ENCODE peak calls at places on chromosomes 2 and 18, in seven cellular contexts. One of them, this sample, is unnamed.

GRCh38 chr2:14140009-14140408 is 492.5 kb upstream of the LRATD1 start:
- DNase-seq in CD8-positive, alpha-beta memory T cell: no peak
- DNase-seq in spleen: no peak
- DNase-seq in pancreas: no peak
- DNase-seq in heart left ventricle: no peak
- DNase-seq in dorsolateral prefrontal cortex: no peak
- DNase-seq in adrenal gland: no peak
- DNase-seq in this sample: no peak

GRCh38 chr2:142642654-142643053 is 234.8 kb upstream of the KYNU start:
- DNase-seq in CD8-positive, alpha-beta memory T cell: no peak
- DNase-seq in spleen: no peak
- DNase-seq in pancreas: no peak
- DNase-seq in heart left ventricle: no peak
- DNase-seq in dorsolateral prefrontal cortex: no peak
- DNase-seq in adrenal gland: no peak
- DNase-seq in this sample: no peak

GRCh38 chr2:26669099-26669498 is 23.4 kb upstream of the KCNK3 start:
- DNase-seq in CD8-positive, alpha-beta memory T cell: no peak
- DNase-seq in spleen: no peak
- DNase-seq in pancreas: no peak
- DNase-seq in heart left ventricle: no peak
- DNase-seq in dorsolateral prefrontal cortex: no peak
- DNase-seq in adrenal gland: no peak
- DNase-seq in this sample: no peak

GRCh38 chr2:26974352-26974751 is 3.9 kb downstream of the MAPRE3 start:
- DNase-seq in CD8-positive, alpha-beta memory T cell: no peak
- DNase-seq in spleen: no peak
- DNase-seq in pancreas: no peak
- DNase-seq in heart left ventricle: no peak
- DNase-seq in dorsolateral prefrontal cortex: no peak
- DNase-seq in adrenal gland: no peak
- DNase-seq in this sample: no peak

GRCh38 chr2:145573608-145574007 is 1053.7 kb upstream of the ZEB2 start:
- DNase-seq in CD8-positive, alpha-beta memory T cell: no peak
- DNase-seq in spleen: no peak
- DNase-seq in pancreas: no peak
- DNase-seq in heart left ventricle: no peak
- DNase-seq in dorsolateral prefrontal cortex: no peak
- DNase-seq in adrenal gland: no peak
- DNase-seq in this sample: no peak

GRCh38 chr2:70047406-70048033 is 39.8 kb upstream of the PCBP1 start:
- DNase-seq in CD8-positive, alpha-beta memory T cell: no peak
- DNase-seq in spleen: no peak
- DNase-seq in pancreas: no peak
- DNase-seq in heart left ventricle: no peak
- DNase-seq in dorsolateral prefrontal cortex: no peak
- DNase-seq in adrenal gland: no peak
- DNase-seq in this sample: no peak

GRCh38 chr2:128270306-128271185 is 48.1 kb downstream of the HS6ST1 start:
- DNase-seq in CD8-positive, alpha-beta memory T cell: no peak
- DNase-seq in spleen: peak; percentile 72
- DNase-seq in pancreas: no peak
- DNase-seq in heart left ventricle: no peak
- DNase-seq in dorsolateral prefrontal cortex: peak; percentile 13
- DNase-seq in adrenal gland: peak; percentile 61
- DNase-seq in this sample: no peak

GRCh38 chr18:63508634-63509033 is 31.9 kb downstream of the SERPINB5 start:
- DNase-seq in CD8-positive, alpha-beta memory T cell: no peak
- DNase-seq in spleen: no peak
- DNase-seq in pancreas: no peak
- DNase-seq in heart left ventricle: no peak
- DNase-seq in dorsolateral prefrontal cortex: no peak
- DNase-seq in adrenal gland: peak; percentile 4
- DNase-seq in this sample: no peak

GRCh38 chr2:97731274-97732050 is 18.1 kb downstream of the ZAP70 start:
- DNase-seq in CD8-positive, alpha-beta memory T cell: no peak
- DNase-seq in spleen: peak; percentile 51
- DNase-seq in pancreas: no peak
- DNase-seq in heart left ventricle: peak; percentile 7
- DNase-seq in dorsolateral prefrontal cortex: peak; percentile 33
- DNase-seq in adrenal gland: no peak
- DNase-seq in this sample: no peak

GRCh38 chr2:235230809-235231601 is 262.8 kb upstream of the AGAP1 start:
- DNase-seq in CD8-positive, alpha-beta memory T cell: no peak
- DNase-seq in spleen: no peak
- DNase-seq in pancreas: no peak
- DNase-seq in heart left ventricle: no peak
- DNase-seq in dorsolateral prefrontal cortex: no peak
- DNase-seq in adrenal gland: peak; percentile 37
- DNase-seq in this sample: no peak

GRCh38 chr2:30758315-30758714 is 48.9 kb downstream of the CAPN13 start:
- DNase-seq in CD8-positive, alpha-beta memory T cell: no peak
- DNase-seq in spleen: peak; percentile 24
- DNase-seq in pancreas: no peak
- DNase-seq in heart left ventricle: no peak
- DNase-seq in dorsolateral prefrontal cortex: no peak
- DNase-seq in adrenal gland: no peak
- DNase-seq in this sample: no peak

GRCh38 chr2:19532797-19533196 is 174.4 kb upstream of the OSR1 start:
- DNase-seq in CD8-positive, alpha-beta memory T cell: no peak
- DNase-seq in spleen: no peak
- DNase-seq in pancreas: no peak
- DNase-seq in heart left ventricle: no peak
- DNase-seq in dorsolateral prefrontal cortex: no peak
- DNase-seq in adrenal gland: no peak
- DNase-seq in this sample: no peak

GRCh38 chr18:79093986-79094385 is 24.8 kb downstream of the ATP9B start:
- DNase-seq in CD8-positive, alpha-beta memory T cell: no peak
- DNase-seq in spleen: no peak
- DNase-seq in pancreas: no peak
- DNase-seq in heart left ventricle: no peak
- DNase-seq in dorsolateral prefrontal cortex: no peak
- DNase-seq in adrenal gland: no peak
- DNase-seq in this sample: no peak

GRCh38 chr2:95207111-95207961 is at the start of gene ZNF892:
- DNase-seq in CD8-positive, alpha-beta memory T cell: peak; percentile 62
- DNase-seq in spleen: peak; percentile 96
- DNase-seq in pancreas: peak; percentile 92
- DNase-seq in heart left ventricle: peak; percentile 95
- DNase-seq in dorsolateral prefrontal cortex: peak; percentile 95
- DNase-seq in adrenal gland: peak; percentile 84
- DNase-seq in this sample: peak; percentile 89

GRCh38 chr2:98013407-98014042 is 17.8 kb upstream of the TMEM131 start:
- DNase-seq in CD8-positive, alpha-beta memory T cell: no peak
- DNase-seq in spleen: no peak
- DNase-seq in pancreas: no peak
- DNase-seq in heart left ventricle: no peak
- DNase-seq in dorsolateral prefrontal cortex: no peak
- DNase-seq in adrenal gland: no peak
- DNase-seq in this sample: no peak

GRCh38 chr2:32962652-32963051 is 15.9 kb downstream of the LTBP1 start:
- DNase-seq in CD8-positive, alpha-beta memory T cell: no peak
- DNase-seq in spleen: no peak
- DNase-seq in pancreas: no peak
- DNase-seq in heart left ventricle: no peak
- DNase-seq in dorsolateral prefrontal cortex: no peak
- DNase-seq in adrenal gland: no peak
- DNase-seq in this sample: no peak

GRCh38 chr2:216371756-216372702 is at the start of gene MARCHF4:
- DNase-seq in CD8-positive, alpha-beta memory T cell: peak; percentile 64
- DNase-seq in spleen: peak; percentile 86
- DNase-seq in pancreas: peak; percentile 53
- DNase-seq in heart left ventricle: peak; percentile 69
- DNase-seq in dorsolateral prefrontal cortex: peak; percentile 73
- DNase-seq in adrenal gland: peak; percentile 80
- DNase-seq in this sample: peak; percentile 15

GRCh38 chr2:233036162-233036838 is 3.8 kb downstream of the NEU2 start:
- DNase-seq in CD8-positive, alpha-beta memory T cell: no peak
- DNase-seq in spleen: peak; percentile 28
- DNase-seq in pancreas: no peak
- DNase-seq in heart left ventricle: no peak
- DNase-seq in dorsolateral prefrontal cortex: no peak
- DNase-seq in adrenal gland: no peak
- DNase-seq in this sample: no peak
- H3K27ac ChIP-seq in CD8-positive, alpha-beta memory T cell: no peak overlapping the region
- H3K27ac ChIP-seq in spleen: no peak overlapping the region
- H3K27ac ChIP-seq in pancreas: no peak overlapping the region
- H3K27ac ChIP-seq in heart left ventricle: no peak overlapping the region
- H3K27ac ChIP-seq in dorsolateral prefrontal cortex: no peak overlapping the region
- H3K27ac ChIP-seq in adrenal gland: no peak overlapping the region
- H3K27ac ChIP-seq in this sample: no peak overlapping the region

GRCh38 chr18:48868468-48869466 is 82.0 kb downstream of the SMAD7 start:
- DNase-seq in CD8-positive, alpha-beta memory T cell: peak; percentile 27
- DNase-seq in spleen: peak; percentile 88
- DNase-seq in pancreas: no peak
- DNase-seq in heart left ventricle: peak; percentile 23
- DNase-seq in dorsolateral prefrontal cortex: no peak
- DNase-seq in adrenal gland: no peak
- DNase-seq in this sample: no peak
- H3K27ac ChIP-seq in CD8-positive, alpha-beta memory T cell: peak overlapping the region; percentile 60
- H3K27ac ChIP-seq in spleen: peak overlapping the region; percentile 75
- H3K27ac ChIP-seq in pancreas: no peak overlapping the region
- H3K27ac ChIP-seq in heart left ventricle: no peak overlapping the region
- H3K27ac ChIP-seq in dorsolateral prefrontal cortex: no peak overlapping the region
- H3K27ac ChIP-seq in adrenal gland: no peak overlapping the region
- H3K27ac ChIP-seq in this sample: no peak overlapping the region

DNA sequence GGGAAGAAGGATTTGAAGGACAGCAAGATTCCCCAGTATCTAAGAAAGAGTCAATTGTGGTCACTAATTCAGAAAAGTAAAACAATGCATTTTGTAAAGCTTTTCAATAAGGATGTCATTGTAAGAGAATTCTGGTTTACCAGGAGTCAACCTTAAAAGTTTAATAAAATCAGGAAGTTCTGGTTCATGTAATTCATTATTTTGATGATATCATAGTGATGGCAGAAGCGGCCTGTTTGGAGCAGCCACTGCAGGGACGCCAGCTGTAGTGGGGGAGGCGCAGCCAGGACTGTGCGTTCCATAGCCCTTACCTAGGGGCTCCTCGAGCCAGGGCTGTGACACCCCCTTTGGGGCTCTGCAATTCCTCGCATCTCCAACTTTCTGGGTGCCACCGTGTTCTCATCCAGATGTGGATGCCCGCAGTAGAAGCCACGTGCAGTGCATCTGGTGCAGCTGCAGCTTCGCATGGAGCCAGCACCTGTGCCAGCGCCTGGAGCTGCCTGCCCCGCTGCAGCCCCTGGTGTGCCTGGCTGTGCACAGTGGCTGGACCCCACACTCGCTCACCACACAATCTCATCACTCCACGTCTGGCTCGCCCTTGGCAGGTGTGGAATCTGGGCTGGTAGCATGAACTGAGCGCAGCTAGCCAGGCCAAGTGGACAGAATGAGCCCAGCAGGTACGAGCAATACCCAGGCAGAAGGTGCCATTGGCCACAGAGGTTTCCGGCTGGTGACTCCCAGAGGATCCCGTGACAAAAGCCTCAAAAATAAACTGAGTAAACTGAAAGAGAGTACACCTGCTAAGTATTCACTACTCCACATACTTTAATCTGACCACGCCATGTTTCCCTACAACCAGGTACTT is 37.4 kb downstream of the RNF152 start:
- DNase-seq in CD8-positive, alpha-beta memory T cell: no peak
- DNase-seq in spleen: no peak
- DNase-seq in pancreas: no peak
- DNase-seq in heart left ventricle: no peak
- DNase-seq in dorsolateral prefrontal cortex: no peak
- DNase-seq in adrenal gland: no peak
- DNase-seq in this sample: no peak
- H3K27ac ChIP-seq in CD8-positive, alpha-beta memory T cell: no peak overlapping the region
- H3K27ac ChIP-seq in spleen: no peak overlapping the region
- H3K27ac ChIP-seq in pancreas: no peak overlapping the region
- H3K27ac ChIP-seq in heart left ventricle: no peak overlapping the region
- H3K27ac ChIP-seq in dorsolateral prefrontal cortex: no peak overlapping the region
- H3K27ac ChIP-seq in adrenal gland: no peak overlapping the region
- H3K27ac ChIP-seq in this sample: no peak overlapping the region

GRCh38 chr2:233404227-233404626 is 49.9 kb downstream of the DGKD start:
- DNase-seq in CD8-positive, alpha-beta memory T cell: peak; percentile 41
- DNase-seq in spleen: peak; percentile 79
- DNase-seq in pancreas: no peak
- DNase-seq in heart left ventricle: no peak
- DNase-seq in dorsolateral prefrontal cortex: no peak
- DNase-seq in adrenal gland: peak; percentile 28
- DNase-seq in this sample: no peak
- H3K27ac ChIP-seq in CD8-positive, alpha-beta memory T cell: no peak overlapping the region
- H3K27ac ChIP-seq in spleen: peak overlapping the region; percentile 27
- H3K27ac ChIP-seq in pancreas: no peak overlapping the region
- H3K27ac ChIP-seq in heart left ventricle: no peak overlapping the region
- H3K27ac ChIP-seq in dorsolateral prefrontal cortex: no peak overlapping the region
- H3K27ac ChIP-seq in adrenal gland: no peak overlapping the region
- H3K27ac ChIP-seq in this sample: no peak overlapping the region

DNA sequence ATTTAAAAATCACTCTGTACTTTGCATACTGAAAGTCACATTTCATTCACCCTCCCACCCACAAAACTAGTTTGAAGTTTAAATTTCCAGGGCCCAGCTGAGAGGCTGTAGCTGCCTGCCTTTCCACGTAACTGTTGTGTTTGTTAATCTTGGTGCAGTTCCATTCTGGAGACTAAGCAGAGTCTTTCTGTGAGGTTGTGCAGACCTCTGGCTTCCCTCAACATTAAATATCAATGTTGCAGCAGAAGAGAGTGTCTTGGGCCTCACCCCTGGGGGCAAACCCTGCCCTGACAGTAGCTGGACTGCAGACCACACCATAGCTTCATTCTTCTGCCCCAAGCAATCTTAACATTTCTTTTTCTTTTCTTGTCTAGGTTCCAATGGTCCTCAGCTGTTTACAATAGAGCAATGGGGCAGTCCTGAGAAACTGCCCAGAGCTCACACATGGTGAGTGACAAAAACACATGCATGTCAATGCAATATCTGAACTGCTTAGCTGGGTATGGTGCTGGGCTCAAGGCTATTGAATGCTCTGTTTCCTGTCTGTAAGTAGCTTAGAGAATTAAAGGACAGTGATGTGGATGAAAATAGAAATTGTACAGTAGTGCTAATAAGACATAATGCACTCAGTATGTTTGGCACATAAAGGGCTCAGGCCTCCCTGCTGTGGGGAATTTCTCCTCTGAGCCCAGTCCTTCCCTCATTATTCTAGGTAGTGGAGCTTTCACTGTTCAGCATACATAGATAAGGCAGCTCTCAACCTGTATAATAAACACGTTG is 237.6 kb downstream of the ALPK2 start:
- DNase-seq in CD8-positive, alpha-beta memory T cell: no peak
- DNase-seq in spleen: no peak
- DNase-seq in pancreas: no peak
- DNase-seq in heart left ventricle: no peak
- DNase-seq in dorsolateral prefrontal cortex: no peak
- DNase-seq in adrenal gland: no peak
- DNase-seq in this sample: no peak
- H3K27ac ChIP-seq in CD8-positive, alpha-beta memory T cell: no peak overlapping the region
- H3K27ac ChIP-seq in spleen: no peak overlapping the region
- H3K27ac ChIP-seq in pancreas: no peak overlapping the region
- H3K27ac ChIP-seq in heart left ventricle: no peak overlapping the region
- H3K27ac ChIP-seq in dorsolateral prefrontal cortex: peak overlapping the region; percentile 61
- H3K27ac ChIP-seq in adrenal gland: no peak overlapping the region
- H3K27ac ChIP-seq in this sample: no peak overlapping the region

GRCh38 chr2:200486529-200486928 is 23.3 kb downstream of the KCTD18 start:
- DNase-seq in CD8-positive, alpha-beta memory T cell: no peak
- DNase-seq in spleen: no peak
- DNase-seq in pancreas: no peak
- DNase-seq in heart left ventricle: no peak
- DNase-seq in dorsolateral prefrontal cortex: no peak
- DNase-seq in adrenal gland: no peak
- DNase-seq in this sample: no peak
- H3K27ac ChIP-seq in CD8-positive, alpha-beta memory T cell: no peak overlapping the region
- H3K27ac ChIP-seq in spleen: no peak overlapping the region
- H3K27ac ChIP-seq in pancreas: no peak overlapping the region
- H3K27ac ChIP-seq in heart left ventricle: no peak overlapping the region
- H3K27ac ChIP-seq in dorsolateral prefrontal cortex: no peak overlapping the region
- H3K27ac ChIP-seq in adrenal gland: no peak overlapping the region
- H3K27ac ChIP-seq in this sample: no peak overlapping the region